ENCODE peak calls at places on chromosome 7, in seven cellular contexts. One of them, this sample, is unnamed.
A peak's percentile ranks its signal among the peaks of the same experiment; 100 is the strongest.

GRCh38 chr7:113013761-113014449 is 72.7 kb downstream of the GPR85 start:
- DNase-seq in T follicular helper cell: no peak
- DNase-seq in activated T-cell treated with anti-CD3 and anti-CD28 coated beads, Interleukin-2, amount 50 U/mL, for 1 hour: no peak
- DNase-seq in hypothalamus: no peak
- DNase-seq in endothelial cell of umbilical vein: no peak
- DNase-seq in ovary: no peak
- DNase-seq in A549: no peak
- DNase-seq in this sample: no peak

GRCh38 chr7:1696671-1697498 is 26.8 kb downstream of the ELFN1 start:
- DNase-seq in T follicular helper cell: no peak
- DNase-seq in activated T-cell treated with anti-CD3 and anti-CD28 coated beads, Interleukin-2, amount 50 U/mL, for 1 hour: peak; percentile 13
- DNase-seq in hypothalamus: no peak
- DNase-seq in endothelial cell of umbilical vein: no peak
- DNase-seq in ovary: no peak
- DNase-seq in A549: no peak
- DNase-seq in this sample: no peak

GRCh38 chr7:104272767-104273384 is 55.5 kb upstream of the LHFPL3 start:
- DNase-seq in T follicular helper cell: no peak
- DNase-seq in activated T-cell treated with anti-CD3 and anti-CD28 coated beads, Interleukin-2, amount 50 U/mL, for 1 hour: no peak
- DNase-seq in hypothalamus: no peak
- DNase-seq in endothelial cell of umbilical vein: peak; percentile 55
- DNase-seq in ovary: no peak
- DNase-seq in A549: peak; percentile 41
- DNase-seq in this sample: no peak

GRCh38 chr7:150941983-150942590 is 36.0 kb downstream of the KCNH2 start:
- DNase-seq in T follicular helper cell: peak; percentile 11
- DNase-seq in activated T-cell treated with anti-CD3 and anti-CD28 coated beads, Interleukin-2, amount 50 U/mL, for 1 hour: peak; percentile 33
- DNase-seq in hypothalamus: peak; percentile 31
- DNase-seq in endothelial cell of umbilical vein: no peak
- DNase-seq in ovary: no peak
- DNase-seq in A549: no peak
- DNase-seq in this sample: peak; percentile 56

GRCh38 chr7:29045258-29046095 is 87.3 kb upstream of the TRIL start:
- DNase-seq in T follicular helper cell: no peak
- DNase-seq in activated T-cell treated with anti-CD3 and anti-CD28 coated beads, Interleukin-2, amount 50 U/mL, for 1 hour: no peak
- DNase-seq in hypothalamus: no peak
- DNase-seq in endothelial cell of umbilical vein: no peak
- DNase-seq in ovary: no peak
- DNase-seq in A549: no peak
- DNase-seq in this sample: no peak

GRCh38 chr7:106563466-106564150 is 97.3 kb downstream of the CCDC71L start:
- DNase-seq in T follicular helper cell: no peak
- DNase-seq in activated T-cell treated with anti-CD3 and anti-CD28 coated beads, Interleukin-2, amount 50 U/mL, for 1 hour: no peak
- DNase-seq in hypothalamus: no peak
- DNase-seq in endothelial cell of umbilical vein: no peak
- DNase-seq in ovary: no peak
- DNase-seq in A549: no peak
- DNase-seq in this sample: no peak

GRCh38 chr7:47406766-47407129 is 175.2 kb downstream of the TNS3 start:
- DNase-seq in T follicular helper cell: no peak
- DNase-seq in activated T-cell treated with anti-CD3 and anti-CD28 coated beads, Interleukin-2, amount 50 U/mL, for 1 hour: no peak
- DNase-seq in hypothalamus: no peak
- DNase-seq in endothelial cell of umbilical vein: no peak
- DNase-seq in ovary: no peak
- DNase-seq in A549: no peak
- DNase-seq in this sample: peak; percentile 35

GRCh38 chr7:110676785-110677184 is 414.1 kb upstream of the LRRN3 start:
- DNase-seq in T follicular helper cell: no peak
- DNase-seq in activated T-cell treated with anti-CD3 and anti-CD28 coated beads, Interleukin-2, amount 50 U/mL, for 1 hour: no peak
- DNase-seq in hypothalamus: no peak
- DNase-seq in endothelial cell of umbilical vein: no peak
- DNase-seq in ovary: no peak
- DNase-seq in A549: peak; percentile 42
- DNase-seq in this sample: no peak

GRCh38 chr7:142508251-142508650 is 241.0 kb upstream of the PRSS1 start:
- DNase-seq in T follicular helper cell: no peak
- DNase-seq in activated T-cell treated with anti-CD3 and anti-CD28 coated beads, Interleukin-2, amount 50 U/mL, for 1 hour: no peak
- DNase-seq in hypothalamus: no peak
- DNase-seq in endothelial cell of umbilical vein: no peak
- DNase-seq in ovary: no peak
- DNase-seq in A549: no peak
- DNase-seq in this sample: no peak

GRCh38 chr7:45648671-45648995 is 74.5 kb downstream of the ADCY1 start:
- DNase-seq in T follicular helper cell: no peak
- DNase-seq in activated T-cell treated with anti-CD3 and anti-CD28 coated beads, Interleukin-2, amount 50 U/mL, for 1 hour: no peak
- DNase-seq in hypothalamus: no peak
- DNase-seq in endothelial cell of umbilical vein: no peak
- DNase-seq in ovary: no peak
- DNase-seq in A549: no peak
- DNase-seq in this sample: no peak

GRCh38 chr7:6387734-6388294 is 59.9 kb downstream of the DAGLB start:
- DNase-seq in T follicular helper cell: no peak
- DNase-seq in activated T-cell treated with anti-CD3 and anti-CD28 coated beads, Interleukin-2, amount 50 U/mL, for 1 hour: no peak
- DNase-seq in hypothalamus: no peak
- DNase-seq in endothelial cell of umbilical vein: no peak
- DNase-seq in ovary: no peak
- DNase-seq in A549: no peak
- DNase-seq in this sample: no peak

GRCh38 chr7:77349141-77349540 is 67.0 kb downstream of the GSAP start:
- DNase-seq in T follicular helper cell: no peak
- DNase-seq in activated T-cell treated with anti-CD3 and anti-CD28 coated beads, Interleukin-2, amount 50 U/mL, for 1 hour: no peak
- DNase-seq in hypothalamus: no peak
- DNase-seq in endothelial cell of umbilical vein: peak; percentile 82
- DNase-seq in ovary: no peak
- DNase-seq in A549: no peak
- DNase-seq in this sample: no peak

GRCh38 chr7:70638381-70639128 is 493.4 kb upstream of the GALNT17 start:
- DNase-seq in T follicular helper cell: no peak
- DNase-seq in activated T-cell treated with anti-CD3 and anti-CD28 coated beads, Interleukin-2, amount 50 U/mL, for 1 hour: no peak
- DNase-seq in hypothalamus: no peak
- DNase-seq in endothelial cell of umbilical vein: no peak
- DNase-seq in ovary: no peak
- DNase-seq in A549: no peak
- DNase-seq in this sample: no peak

GRCh38 chr7:45013465-45013967 is 13.5 kb downstream of the CCM2 start:
- DNase-seq in T follicular helper cell: no peak
- DNase-seq in activated T-cell treated with anti-CD3 and anti-CD28 coated beads, Interleukin-2, amount 50 U/mL, for 1 hour: no peak
- DNase-seq in hypothalamus: no peak
- DNase-seq in endothelial cell of umbilical vein: no peak
- DNase-seq in ovary: no peak
- DNase-seq in A549: no peak
- DNase-seq in this sample: no peak

GRCh38 chr7:24440851-24441250 is 132.4 kb upstream of the PALS2 start:
- DNase-seq in T follicular helper cell: no peak
- DNase-seq in activated T-cell treated with anti-CD3 and anti-CD28 coated beads, Interleukin-2, amount 50 U/mL, for 1 hour: no peak
- DNase-seq in hypothalamus: no peak
- DNase-seq in endothelial cell of umbilical vein: no peak
- DNase-seq in ovary: no peak
- DNase-seq in A549: no peak
- DNase-seq in this sample: no peak

GRCh38 chr7:117323877-117324699 is 1.2 kb upstream of the WNT2 start:
- DNase-seq in T follicular helper cell: no peak
- DNase-seq in activated T-cell treated with anti-CD3 and anti-CD28 coated beads, Interleukin-2, amount 50 U/mL, for 1 hour: no peak
- DNase-seq in hypothalamus: no peak
- DNase-seq in endothelial cell of umbilical vein: peak; percentile 21
- DNase-seq in ovary: no peak
- DNase-seq in A549: peak; percentile 31
- DNase-seq in this sample: peak; percentile 77

GRCh38 chr7:157552295-157552993 is 215.6 kb downstream of the DNAJB6 start:
- DNase-seq in T follicular helper cell: no peak
- DNase-seq in activated T-cell treated with anti-CD3 and anti-CD28 coated beads, Interleukin-2, amount 50 U/mL, for 1 hour: no peak
- DNase-seq in hypothalamus: no peak
- DNase-seq in endothelial cell of umbilical vein: no peak
- DNase-seq in ovary: no peak
- DNase-seq in A549: no peak
- DNase-seq in this sample: no peak

GRCh38 chr7:137003071-137003470 is 134.6 kb downstream of the CHRM2 start:
- DNase-seq in T follicular helper cell: no peak
- DNase-seq in activated T-cell treated with anti-CD3 and anti-CD28 coated beads, Interleukin-2, amount 50 U/mL, for 1 hour: no peak
- DNase-seq in hypothalamus: no peak
- DNase-seq in endothelial cell of umbilical vein: no peak
- DNase-seq in ovary: no peak
- DNase-seq in A549: no peak
- DNase-seq in this sample: no peak

GRCh38 chr7:76394962-76395361 is 14.5 kb downstream of the SSC4D start:
- DNase-seq in T follicular helper cell: no peak
- DNase-seq in activated T-cell treated with anti-CD3 and anti-CD28 coated beads, Interleukin-2, amount 50 U/mL, for 1 hour: no peak
- DNase-seq in hypothalamus: no peak
- DNase-seq in endothelial cell of umbilical vein: no peak
- DNase-seq in ovary: no peak
- DNase-seq in A549: no peak
- DNase-seq in this sample: no peak

GRCh38 chr7:159108491-159108890 is 36.2 kb downstream of the VIPR2 start:
- DNase-seq in T follicular helper cell: no peak
- DNase-seq in activated T-cell treated with anti-CD3 and anti-CD28 coated beads, Interleukin-2, amount 50 U/mL, for 1 hour: no peak
- DNase-seq in hypothalamus: no peak
- DNase-seq in endothelial cell of umbilical vein: no peak
- DNase-seq in ovary: peak; percentile 10
- DNase-seq in A549: no peak
- DNase-seq in this sample: no peak

GRCh38 chr7:98396768-98397167 is 4.1 kb downstream of the BAIAP2L1 start:
- DNase-seq in T follicular helper cell: no peak
- DNase-seq in activated T-cell treated with anti-CD3 and anti-CD28 coated beads, Interleukin-2, amount 50 U/mL, for 1 hour: no peak
- DNase-seq in hypothalamus: no peak
- DNase-seq in endothelial cell of umbilical vein: no peak
- DNase-seq in ovary: no peak
- DNase-seq in A549: no peak
- DNase-seq in this sample: no peak

GRCh38 chr7:1919539-1920265 is 249.6 kb downstream of the ELFN1 start:
- DNase-seq in T follicular helper cell: no peak
- DNase-seq in activated T-cell treated with anti-CD3 and anti-CD28 coated beads, Interleukin-2, amount 50 U/mL, for 1 hour: no peak
- DNase-seq in hypothalamus: peak; percentile 70
- DNase-seq in endothelial cell of umbilical vein: no peak
- DNase-seq in ovary: no peak
- DNase-seq in A549: no peak
- DNase-seq in this sample: peak; percentile 73

GRCh38 chr7:42910306-42910705 is 1.6 kb downstream of the C7orf25 start:
- DNase-seq in T follicular helper cell: no peak
- DNase-seq in activated T-cell treated with anti-CD3 and anti-CD28 coated beads, Interleukin-2, amount 50 U/mL, for 1 hour: no peak
- DNase-seq in hypothalamus: peak; percentile 40
- DNase-seq in endothelial cell of umbilical vein: no peak
- DNase-seq in ovary: no peak
- DNase-seq in A549: no peak
- DNase-seq in this sample: no peak

GRCh38 chr7:134364619-134365037 is 47.9 kb upstream of the SLC35B4 start:
- DNase-seq in T follicular helper cell: no peak
- DNase-seq in activated T-cell treated with anti-CD3 and anti-CD28 coated beads, Interleukin-2, amount 50 U/mL, for 1 hour: no peak
- DNase-seq in hypothalamus: no peak
- DNase-seq in endothelial cell of umbilical vein: peak; percentile 1
- DNase-seq in ovary: no peak
- DNase-seq in A549: peak; percentile 99
- DNase-seq in this sample: peak; percentile 60

GRCh38 chr7:37007319-37007718 is 283.0 kb upstream of the AOAH start:
- DNase-seq in T follicular helper cell: no peak
- DNase-seq in activated T-cell treated with anti-CD3 and anti-CD28 coated beads, Interleukin-2, amount 50 U/mL, for 1 hour: no peak
- DNase-seq in hypothalamus: peak; percentile 27
- DNase-seq in endothelial cell of umbilical vein: no peak
- DNase-seq in ovary: no peak
- DNase-seq in A549: no peak
- DNase-seq in this sample: no peak

GRCh38 chr7:66629222-66629658 is 559 bp downstream of the KCTD7 start:
- DNase-seq in T follicular helper cell: no peak
- DNase-seq in activated T-cell treated with anti-CD3 and anti-CD28 coated beads, Interleukin-2, amount 50 U/mL, for 1 hour: no peak
- DNase-seq in hypothalamus: no peak
- DNase-seq in endothelial cell of umbilical vein: peak; percentile 22
- DNase-seq in ovary: no peak
- DNase-seq in A549: no peak
- DNase-seq in this sample: no peak

GRCh38 chr7:3092468-3092867 is 48.8 kb upstream of the CARD11 start:
- DNase-seq in T follicular helper cell: peak; percentile 51
- DNase-seq in activated T-cell treated with anti-CD3 and anti-CD28 coated beads, Interleukin-2, amount 50 U/mL, for 1 hour: peak; percentile 70
- DNase-seq in hypothalamus: peak; percentile 15
- DNase-seq in endothelial cell of umbilical vein: no peak
- DNase-seq in ovary: no peak
- DNase-seq in A549: no peak
- DNase-seq in this sample: no peak

GRCh38 chr7:100358857-100359212 is 918 bp downstream of the PILRB start:
- DNase-seq in T follicular helper cell: no peak
- DNase-seq in activated T-cell treated with anti-CD3 and anti-CD28 coated beads, Interleukin-2, amount 50 U/mL, for 1 hour: no peak
- DNase-seq in hypothalamus: no peak
- DNase-seq in endothelial cell of umbilical vein: no peak
- DNase-seq in ovary: no peak
- DNase-seq in A549: no peak
- DNase-seq in this sample: no peak

GRCh38 chr7:77576856-77577255 is 39.8 kb downstream of the PTPN12 start:
- DNase-seq in T follicular helper cell: no peak
- DNase-seq in activated T-cell treated with anti-CD3 and anti-CD28 coated beads, Interleukin-2, amount 50 U/mL, for 1 hour: no peak
- DNase-seq in hypothalamus: no peak
- DNase-seq in endothelial cell of umbilical vein: no peak
- DNase-seq in ovary: no peak
- DNase-seq in A549: no peak
- DNase-seq in this sample: no peak

GRCh38 chr7:12809476-12809875 is 122.0 kb downstream of the ARL4A start:
- DNase-seq in T follicular helper cell: no peak
- DNase-seq in activated T-cell treated with anti-CD3 and anti-CD28 coated beads, Interleukin-2, amount 50 U/mL, for 1 hour: no peak
- DNase-seq in hypothalamus: no peak
- DNase-seq in endothelial cell of umbilical vein: no peak
- DNase-seq in ovary: no peak
- DNase-seq in A549: no peak
- DNase-seq in this sample: no peak

GRCh38 chr7:44522315-44522714 is 18.8 kb downstream of the NPC1L1 start:
- DNase-seq in T follicular helper cell: no peak
- DNase-seq in activated T-cell treated with anti-CD3 and anti-CD28 coated beads, Interleukin-2, amount 50 U/mL, for 1 hour: no peak
- DNase-seq in hypothalamus: no peak
- DNase-seq in endothelial cell of umbilical vein: no peak
- DNase-seq in ovary: no peak
- DNase-seq in A549: no peak
- DNase-seq in this sample: no peak

GRCh38 chr7:108568801-108569380 is 615 bp downstream of the THAP5 start:
- DNase-seq in T follicular helper cell: peak; percentile 45
- DNase-seq in activated T-cell treated with anti-CD3 and anti-CD28 coated beads, Interleukin-2, amount 50 U/mL, for 1 hour: no peak
- DNase-seq in hypothalamus: no peak
- DNase-seq in endothelial cell of umbilical vein: no peak
- DNase-seq in ovary: no peak
- DNase-seq in A549: no peak
- DNase-seq in this sample: no peak

GRCh38 chr7:12646139-12646538 is 41.3 kb upstream of the ARL4A start:
- DNase-seq in T follicular helper cell: no peak
- DNase-seq in activated T-cell treated with anti-CD3 and anti-CD28 coated beads, Interleukin-2, amount 50 U/mL, for 1 hour: no peak
- DNase-seq in hypothalamus: no peak
- DNase-seq in endothelial cell of umbilical vein: no peak
- DNase-seq in ovary: no peak
- DNase-seq in A549: no peak
- DNase-seq in this sample: no peak

GRCh38 chr7:156073366-156074052 is 261.2 kb upstream of the SHH start:
- DNase-seq in T follicular helper cell: no peak
- DNase-seq in activated T-cell treated with anti-CD3 and anti-CD28 coated beads, Interleukin-2, amount 50 U/mL, for 1 hour: no peak
- DNase-seq in hypothalamus: no peak
- DNase-seq in endothelial cell of umbilical vein: no peak
- DNase-seq in ovary: no peak
- DNase-seq in A549: no peak
- DNase-seq in this sample: peak; percentile 13

GRCh38 chr7:15515201-15515777 is 46.5 kb downstream of the AGMO start:
- DNase-seq in T follicular helper cell: no peak
- DNase-seq in activated T-cell treated with anti-CD3 and anti-CD28 coated beads, Interleukin-2, amount 50 U/mL, for 1 hour: no peak
- DNase-seq in hypothalamus: no peak
- DNase-seq in endothelial cell of umbilical vein: peak; percentile 64
- DNase-seq in ovary: no peak
- DNase-seq in A549: no peak
- DNase-seq in this sample: no peak

This sample was measured in pancreas.